ENCODE peak calls at places on chromosomes 1 and 21, in six cellular contexts. One of them, this sample, is unnamed.

GRCh38 chr1:41920658-41921057 is 1.9 kb upstream of the HIVEP3 start:
- DNase-seq in tibial artery: no peak
- DNase-seq in stimulated activated CD4-positive, alpha-beta T cell treated with anti-CD3 and anti-CD28 coated beads, Interleukin-1b, Interleukin-23, amount 100 ng/mL, for 24 hours: no peak
- DNase-seq in foreskin fibroblast: peak; percentile 49
- DNase-seq in left ventricle myocardium inferior: no peak
- DNase-seq in mammary epithelial cell: peak; percentile 77
- DNase-seq in this sample: no peak

GRCh38 chr1:95752515-95753381 is 518.7 kb downstream of the RWDD3 start:
- DNase-seq in tibial artery: no peak
- DNase-seq in stimulated activated CD4-positive, alpha-beta T cell treated with anti-CD3 and anti-CD28 coated beads, Interleukin-1b, Interleukin-23, amount 100 ng/mL, for 24 hours: no peak
- DNase-seq in foreskin fibroblast: no peak
- DNase-seq in left ventricle myocardium inferior: no peak
- DNase-seq in mammary epithelial cell: no peak
- DNase-seq in this sample: no peak

GRCh38 chr1:98923667-98924066 is 81.0 kb downstream of the PLPPR5 start:
- DNase-seq in tibial artery: no peak
- DNase-seq in stimulated activated CD4-positive, alpha-beta T cell treated with anti-CD3 and anti-CD28 coated beads, Interleukin-1b, Interleukin-23, amount 100 ng/mL, for 24 hours: no peak
- DNase-seq in foreskin fibroblast: no peak
- DNase-seq in left ventricle myocardium inferior: no peak
- DNase-seq in mammary epithelial cell: peak; percentile 50
- DNase-seq in this sample: no peak

GRCh38 chr1:42788021-42788420 is 3.2 kb downstream of the TMEM269 start:
- DNase-seq in tibial artery: no peak
- DNase-seq in stimulated activated CD4-positive, alpha-beta T cell treated with anti-CD3 and anti-CD28 coated beads, Interleukin-1b, Interleukin-23, amount 100 ng/mL, for 24 hours: no peak
- DNase-seq in foreskin fibroblast: no peak
- DNase-seq in left ventricle myocardium inferior: no peak
- DNase-seq in mammary epithelial cell: no peak
- DNase-seq in this sample: no peak

GRCh38 chr1:26373281-26373680 is 731 bp upstream of the ZNF683 start:
- DNase-seq in tibial artery: no peak
- DNase-seq in stimulated activated CD4-positive, alpha-beta T cell treated with anti-CD3 and anti-CD28 coated beads, Interleukin-1b, Interleukin-23, amount 100 ng/mL, for 24 hours: no peak
- DNase-seq in foreskin fibroblast: no peak
- DNase-seq in left ventricle myocardium inferior: no peak
- DNase-seq in mammary epithelial cell: no peak
- DNase-seq in this sample: no peak

GRCh38 chr1:229046251-229046853 is 224.6 kb upstream of the RAB4A start:
- DNase-seq in tibial artery: no peak
- DNase-seq in stimulated activated CD4-positive, alpha-beta T cell treated with anti-CD3 and anti-CD28 coated beads, Interleukin-1b, Interleukin-23, amount 100 ng/mL, for 24 hours: no peak
- DNase-seq in foreskin fibroblast: no peak
- DNase-seq in left ventricle myocardium inferior: no peak
- DNase-seq in mammary epithelial cell: no peak
- DNase-seq in this sample: no peak

GRCh38 chr1:186474208-186474607 is 13.3 kb upstream of the PDC start:
- DNase-seq in tibial artery: no peak
- DNase-seq in stimulated activated CD4-positive, alpha-beta T cell treated with anti-CD3 and anti-CD28 coated beads, Interleukin-1b, Interleukin-23, amount 100 ng/mL, for 24 hours: no peak
- DNase-seq in foreskin fibroblast: no peak
- DNase-seq in left ventricle myocardium inferior: no peak
- DNase-seq in mammary epithelial cell: peak; percentile 52
- DNase-seq in this sample: no peak

GRCh38 chr1:25700124-25700523 is 83.5 kb downstream of the MAN1C1 start:
- DNase-seq in tibial artery: peak; percentile 80
- DNase-seq in stimulated activated CD4-positive, alpha-beta T cell treated with anti-CD3 and anti-CD28 coated beads, Interleukin-1b, Interleukin-23, amount 100 ng/mL, for 24 hours: no peak
- DNase-seq in foreskin fibroblast: peak; percentile 88
- DNase-seq in left ventricle myocardium inferior: peak; percentile 81
- DNase-seq in mammary epithelial cell: no peak
- DNase-seq in this sample: no peak

GRCh38 chr1:68173283-68174172 is 58.8 kb downstream of the WLS start:
- DNase-seq in tibial artery: no peak
- DNase-seq in stimulated activated CD4-positive, alpha-beta T cell treated with anti-CD3 and anti-CD28 coated beads, Interleukin-1b, Interleukin-23, amount 100 ng/mL, for 24 hours: no peak
- DNase-seq in foreskin fibroblast: peak; percentile 31
- DNase-seq in left ventricle myocardium inferior: no peak
- DNase-seq in mammary epithelial cell: no peak
- DNase-seq in this sample: no peak

GRCh38 chr21:26153758-26154157 is 16.8 kb downstream of the APP start:
- DNase-seq in tibial artery: no peak
- DNase-seq in stimulated activated CD4-positive, alpha-beta T cell treated with anti-CD3 and anti-CD28 coated beads, Interleukin-1b, Interleukin-23, amount 100 ng/mL, for 24 hours: no peak
- DNase-seq in foreskin fibroblast: no peak
- DNase-seq in left ventricle myocardium inferior: no peak
- DNase-seq in mammary epithelial cell: no peak
- DNase-seq in this sample: no peak

GRCh38 chr1:175877939-175878730 is 134.7 kb upstream of the TNR start:
- DNase-seq in tibial artery: peak; percentile 69
- DNase-seq in stimulated activated CD4-positive, alpha-beta T cell treated with anti-CD3 and anti-CD28 coated beads, Interleukin-1b, Interleukin-23, amount 100 ng/mL, for 24 hours: no peak
- DNase-seq in foreskin fibroblast: no peak
- DNase-seq in left ventricle myocardium inferior: no peak
- DNase-seq in mammary epithelial cell: no peak
- DNase-seq in this sample: no peak

GRCh38 chr1:226064816-226065248 is 2.3 kb downstream of the H3-3A start:
- DNase-seq in tibial artery: peak; percentile 43
- DNase-seq in stimulated activated CD4-positive, alpha-beta T cell treated with anti-CD3 and anti-CD28 coated beads, Interleukin-1b, Interleukin-23, amount 100 ng/mL, for 24 hours: no peak
- DNase-seq in foreskin fibroblast: peak; percentile 78
- DNase-seq in left ventricle myocardium inferior: no peak
- DNase-seq in mammary epithelial cell: peak; percentile 59
- DNase-seq in this sample: peak; percentile 50

GRCh38 chr1:226643701-226644540 is 95.2 kb downstream of the ITPKB start:
- DNase-seq in tibial artery: no peak
- DNase-seq in stimulated activated CD4-positive, alpha-beta T cell treated with anti-CD3 and anti-CD28 coated beads, Interleukin-1b, Interleukin-23, amount 100 ng/mL, for 24 hours: no peak
- DNase-seq in foreskin fibroblast: no peak
- DNase-seq in left ventricle myocardium inferior: peak; percentile 11
- DNase-seq in mammary epithelial cell: no peak
- DNase-seq in this sample: peak; percentile 25

GRCh38 chr1:115829023-115829674 is 11.8 kb downstream of the NHLH2 start:
- DNase-seq in tibial artery: no peak
- DNase-seq in stimulated activated CD4-positive, alpha-beta T cell treated with anti-CD3 and anti-CD28 coated beads, Interleukin-1b, Interleukin-23, amount 100 ng/mL, for 24 hours: no peak
- DNase-seq in foreskin fibroblast: peak; percentile 89
- DNase-seq in left ventricle myocardium inferior: no peak
- DNase-seq in mammary epithelial cell: peak; percentile 93
- DNase-seq in this sample: peak; percentile 38

GRCh38 chr1:202811296-202812175 is 782 bp downstream of the PCAT6 start:
- DNase-seq in tibial artery: no peak
- DNase-seq in stimulated activated CD4-positive, alpha-beta T cell treated with anti-CD3 and anti-CD28 coated beads, Interleukin-1b, Interleukin-23, amount 100 ng/mL, for 24 hours: no peak
- DNase-seq in foreskin fibroblast: peak; percentile 41
- DNase-seq in left ventricle myocardium inferior: peak; percentile 27
- DNase-seq in mammary epithelial cell: peak; percentile 25
- DNase-seq in this sample: peak; percentile 66

This sample was measured in left colon.